ENCODE peak calls at places on chromosomes 2 and 18, in six cellular contexts. One of them, this sample, is unnamed.

GRCh38 chr18:39841133-39842041 is 2113.6 kb upstream of the PIK3C3 start:
- DNase-seq in HTR-8/SVneo: peak; percentile 9
- DNase-seq in endodermal cell: peak; percentile 89
- DNase-seq in stimulated activated CD4-positive, alpha-beta T cell treated with anti-CD3 and anti-CD28 coated beads, Interleukin-12 subunit alpha, Interleukin-12 subunit beta, amount 100 ng/mL, for 48 hours: no peak
- DNase-seq in pulmonary artery endothelial cell: no peak
- DNase-seq in NCI-H345: peak; percentile 87
- DNase-seq in this sample: peak; percentile 85

GRCh38 chr2:238108423-238109201 is 8.5 kb downstream of the ESPNL start:
- DNase-seq in HTR-8/SVneo: no peak
- DNase-seq in endodermal cell: peak; percentile 79
- DNase-seq in stimulated activated CD4-positive, alpha-beta T cell treated with anti-CD3 and anti-CD28 coated beads, Interleukin-12 subunit alpha, Interleukin-12 subunit beta, amount 100 ng/mL, for 48 hours: no peak
- DNase-seq in pulmonary artery endothelial cell: no peak
- DNase-seq in NCI-H345: peak; percentile 35
- DNase-seq in this sample: peak; percentile 80

GRCh38 chr2:239522740-239523119 is 121.9 kb upstream of the HDAC4 start:
- DNase-seq in HTR-8/SVneo: no peak
- DNase-seq in endodermal cell: no peak
- DNase-seq in stimulated activated CD4-positive, alpha-beta T cell treated with anti-CD3 and anti-CD28 coated beads, Interleukin-12 subunit alpha, Interleukin-12 subunit beta, amount 100 ng/mL, for 48 hours: no peak
- DNase-seq in pulmonary artery endothelial cell: no peak
- DNase-seq in NCI-H345: no peak
- DNase-seq in this sample: no peak

GRCh38 chr2:69566669-69567068 is 76.9 kb downstream of the AAK1 start:
- DNase-seq in HTR-8/SVneo: no peak
- DNase-seq in endodermal cell: no peak
- DNase-seq in stimulated activated CD4-positive, alpha-beta T cell treated with anti-CD3 and anti-CD28 coated beads, Interleukin-12 subunit alpha, Interleukin-12 subunit beta, amount 100 ng/mL, for 48 hours: no peak
- DNase-seq in pulmonary artery endothelial cell: no peak
- DNase-seq in NCI-H345: no peak
- DNase-seq in this sample: no peak

GRCh38 chr2:86790134-86790827 is 432 bp downstream of the CD8A start:
- DNase-seq in HTR-8/SVneo: no peak
- DNase-seq in endodermal cell: peak; percentile 80
- DNase-seq in stimulated activated CD4-positive, alpha-beta T cell treated with anti-CD3 and anti-CD28 coated beads, Interleukin-12 subunit alpha, Interleukin-12 subunit beta, amount 100 ng/mL, for 48 hours: no peak
- DNase-seq in pulmonary artery endothelial cell: no peak
- DNase-seq in NCI-H345: no peak
- DNase-seq in this sample: no peak

GRCh38 chr2:207239222-207239674 is 73.5 kb upstream of the KLF7 start:
- DNase-seq in HTR-8/SVneo: peak; percentile 83
- DNase-seq in endodermal cell: no peak
- DNase-seq in stimulated activated CD4-positive, alpha-beta T cell treated with anti-CD3 and anti-CD28 coated beads, Interleukin-12 subunit alpha, Interleukin-12 subunit beta, amount 100 ng/mL, for 48 hours: peak; percentile 52
- DNase-seq in pulmonary artery endothelial cell: peak; percentile 61
- DNase-seq in NCI-H345: no peak
- DNase-seq in this sample: no peak

GRCh38 chr18:35458677-35459441 is 38.9 kb downstream of the INO80C start:
- DNase-seq in HTR-8/SVneo: peak; percentile 68
- DNase-seq in endodermal cell: peak; percentile 88
- DNase-seq in stimulated activated CD4-positive, alpha-beta T cell treated with anti-CD3 and anti-CD28 coated beads, Interleukin-12 subunit alpha, Interleukin-12 subunit beta, amount 100 ng/mL, for 48 hours: no peak
- DNase-seq in pulmonary artery endothelial cell: peak; percentile 95
- DNase-seq in NCI-H345: no peak
- DNase-seq in this sample: no peak

GRCh38 chr2:120443946-120444345 is 98.0 kb downstream of the INHBB start:
- DNase-seq in HTR-8/SVneo: no peak
- DNase-seq in endodermal cell: no peak
- DNase-seq in stimulated activated CD4-positive, alpha-beta T cell treated with anti-CD3 and anti-CD28 coated beads, Interleukin-12 subunit alpha, Interleukin-12 subunit beta, amount 100 ng/mL, for 48 hours: no peak
- DNase-seq in pulmonary artery endothelial cell: no peak
- DNase-seq in NCI-H345: no peak
- DNase-seq in this sample: no peak

GRCh38 chr2:220277445-220277960 is 650.1 kb downstream of the SLC4A3 start:
- DNase-seq in HTR-8/SVneo: no peak
- DNase-seq in endodermal cell: no peak
- DNase-seq in stimulated activated CD4-positive, alpha-beta T cell treated with anti-CD3 and anti-CD28 coated beads, Interleukin-12 subunit alpha, Interleukin-12 subunit beta, amount 100 ng/mL, for 48 hours: no peak
- DNase-seq in pulmonary artery endothelial cell: no peak
- DNase-seq in NCI-H345: no peak
- DNase-seq in this sample: no peak

GRCh38 chr2:205612661-205613060 is 69.6 kb upstream of the NRP2 start:
- DNase-seq in HTR-8/SVneo: no peak
- DNase-seq in endodermal cell: no peak
- DNase-seq in stimulated activated CD4-positive, alpha-beta T cell treated with anti-CD3 and anti-CD28 coated beads, Interleukin-12 subunit alpha, Interleukin-12 subunit beta, amount 100 ng/mL, for 48 hours: peak; percentile 45
- DNase-seq in pulmonary artery endothelial cell: no peak
- DNase-seq in NCI-H345: no peak
- DNase-seq in this sample: peak; percentile 90

GRCh38 chr2:223970343-223971128 is 13.3 kb downstream of the MRPL44 start:
- DNase-seq in HTR-8/SVneo: peak; percentile 36
- DNase-seq in endodermal cell: peak; percentile 73
- DNase-seq in stimulated activated CD4-positive, alpha-beta T cell treated with anti-CD3 and anti-CD28 coated beads, Interleukin-12 subunit alpha, Interleukin-12 subunit beta, amount 100 ng/mL, for 48 hours: no peak
- DNase-seq in pulmonary artery endothelial cell: peak; percentile 13
- DNase-seq in NCI-H345: peak; percentile 69
- DNase-seq in this sample: peak; percentile 49

GRCh38 chr2:119290859-119291587 is 67.4 kb downstream of the STEAP3 start:
- DNase-seq in HTR-8/SVneo: peak; percentile 70
- DNase-seq in endodermal cell: peak; percentile 98
- DNase-seq in stimulated activated CD4-positive, alpha-beta T cell treated with anti-CD3 and anti-CD28 coated beads, Interleukin-12 subunit alpha, Interleukin-12 subunit beta, amount 100 ng/mL, for 48 hours: peak; percentile 37
- DNase-seq in pulmonary artery endothelial cell: peak; percentile 22
- DNase-seq in NCI-H345: peak; percentile 80
- DNase-seq in this sample: peak; percentile 61

GRCh38 chr2:233156001-233156400 is 95.5 kb upstream of the ATG16L1 start:
- DNase-seq in HTR-8/SVneo: no peak
- DNase-seq in endodermal cell: no peak
- DNase-seq in stimulated activated CD4-positive, alpha-beta T cell treated with anti-CD3 and anti-CD28 coated beads, Interleukin-12 subunit alpha, Interleukin-12 subunit beta, amount 100 ng/mL, for 48 hours: no peak
- DNase-seq in pulmonary artery endothelial cell: no peak
- DNase-seq in NCI-H345: no peak
- DNase-seq in this sample: no peak

GRCh38 chr18:57898506-57899124 is 95.5 kb upstream of the ATP8B1 start:
- DNase-seq in HTR-8/SVneo: no peak
- DNase-seq in endodermal cell: no peak
- DNase-seq in stimulated activated CD4-positive, alpha-beta T cell treated with anti-CD3 and anti-CD28 coated beads, Interleukin-12 subunit alpha, Interleukin-12 subunit beta, amount 100 ng/mL, for 48 hours: no peak
- DNase-seq in pulmonary artery endothelial cell: no peak
- DNase-seq in NCI-H345: peak; percentile 15
- DNase-seq in this sample: no peak

GRCh38 chr2:105039559-105039958 is 1.7 kb downstream of the MRPS9 start:
- DNase-seq in HTR-8/SVneo: no peak
- DNase-seq in endodermal cell: no peak
- DNase-seq in stimulated activated CD4-positive, alpha-beta T cell treated with anti-CD3 and anti-CD28 coated beads, Interleukin-12 subunit alpha, Interleukin-12 subunit beta, amount 100 ng/mL, for 48 hours: no peak
- DNase-seq in pulmonary artery endothelial cell: no peak
- DNase-seq in NCI-H345: no peak
- DNase-seq in this sample: no peak

GRCh38 chr18:45169610-45170009 is 445.7 kb upstream of the SLC14A2 start:
- DNase-seq in HTR-8/SVneo: no peak
- DNase-seq in endodermal cell: no peak
- DNase-seq in stimulated activated CD4-positive, alpha-beta T cell treated with anti-CD3 and anti-CD28 coated beads, Interleukin-12 subunit alpha, Interleukin-12 subunit beta, amount 100 ng/mL, for 48 hours: no peak
- DNase-seq in pulmonary artery endothelial cell: no peak
- DNase-seq in NCI-H345: no peak
- DNase-seq in this sample: no peak

GRCh38 chr2:133424876-133425275 is 143.4 kb downstream of the NCKAP5 start:
- DNase-seq in HTR-8/SVneo: no peak
- DNase-seq in endodermal cell: no peak
- DNase-seq in stimulated activated CD4-positive, alpha-beta T cell treated with anti-CD3 and anti-CD28 coated beads, Interleukin-12 subunit alpha, Interleukin-12 subunit beta, amount 100 ng/mL, for 48 hours: no peak
- DNase-seq in pulmonary artery endothelial cell: no peak
- DNase-seq in NCI-H345: no peak
- DNase-seq in this sample: no peak

GRCh38 chr2:36333350-36334012 is 22.1 kb upstream of the CRIM1 start:
- DNase-seq in HTR-8/SVneo: no peak
- DNase-seq in endodermal cell: no peak
- DNase-seq in stimulated activated CD4-positive, alpha-beta T cell treated with anti-CD3 and anti-CD28 coated beads, Interleukin-12 subunit alpha, Interleukin-12 subunit beta, amount 100 ng/mL, for 48 hours: no peak
- DNase-seq in pulmonary artery endothelial cell: no peak
- DNase-seq in NCI-H345: no peak
- DNase-seq in this sample: no peak